ENCODE peak calls at places on chromosomes 5 and 9, in nine cellular contexts. A is hepatocyte; S is fibroblast of lung; V is CD8-positive, alpha-beta memory T cell; G is PC-3; U is tibial artery; B is aorta; W is pancreas; Y is WERI-Rb-1. T is an unnamed sample.
A peak's percentile ranks its signal among the peaks of the same experiment; 100 is the strongest.

GRCh38 chr5:40681351-40682311 is 1.9 kb downstream of the PTGER4 start:
- DNase-seq in A (peak; percentile 15), S (peak; percentile 31), V (no peak), G (no peak), U (peak; percentile 42), B (peak; percentile 81), W (peak; percentile 55), Y (peak; percentile 22), T (peak; percentile 69)

GRCh38 chr5:78699565-78700143 is 51.1 kb upstream of the LHFPL2 start:
- DNase-seq in A (peak; percentile 83), S (peak; percentile 98), V (no peak), G (peak; percentile 97), U (no peak), B (no peak), W (no peak), Y (no peak), T (no peak)

GRCh38 chr5:35823347-35823875 is 33.3 kb upstream of the IL7R start:
- DNase-seq in A (no peak), S (no peak), V (no peak), G (no peak), U (no peak), B (no peak), W (no peak), Y (no peak), T (no peak)

GRCh38 chr9:84140535-84141101 is 160.0 kb downstream of the RMI1 start:
- DNase-seq in A (peak; percentile 18), S (peak; percentile 12), V (peak; percentile 3), G (no peak), U (no peak), B (no peak), W (no peak), Y (no peak), T (no peak)

GRCh38 chr9:17837931-17838330 is 259.1 kb downstream of the SH3GL2 start:
- DNase-seq in A (no peak), S (no peak), V (no peak), G (peak; percentile 18), U (no peak), B (no peak), W (no peak), Y (no peak), T (no peak)

GRCh38 chr9:130343445-130343918 is 77.9 kb downstream of the HMCN2 start:
- DNase-seq in A (no peak), S (no peak), V (no peak), G (no peak), U (no peak), B (no peak), W (no peak), Y (peak; percentile 65), T (peak; percentile 75)

GRCh38 chr5:173454764-173455598 is 126.8 kb upstream of the STC2 start:
- DNase-seq in A (peak; percentile 65), S (peak; percentile 99), V (no peak), G (peak; percentile 99), U (peak; percentile 71), B (no peak), W (no peak), Y (no peak), T (peak; percentile 84)

GRCh38 chr5:33231214-33231710 is 209.5 kb upstream of the TARS1 start:
- DNase-seq in A (no peak), S (peak; percentile 56), V (no peak), G (no peak), U (no peak), B (no peak), W (no peak), Y (no peak), T (no peak)

GRCh38 chr9:68751556-68751955 is 46.5 kb downstream of the PIP5K1B start:
- DNase-seq in A (no peak), S (no peak), V (no peak), G (no peak), U (no peak), B (no peak), W (no peak), Y (no peak), T (no peak)

GRCh38 chr9:18684608-18685317 is 210.8 kb downstream of the ADAMTSL1 start:
- DNase-seq in A (no peak), S (no peak), V (no peak), G (no peak), U (no peak), B (no peak), W (no peak), Y (no peak), T (peak; percentile 79)

GRCh38 chr5:102796014-102796413 is 40.9 kb downstream of the PAM start:
- DNase-seq in A (no peak), S (no peak), V (no peak), G (no peak), U (no peak), B (no peak), W (no peak), Y (no peak), T (no peak)

GRCh38 chr9:115013998-115014397 is 83.6 kb upstream of the TNFSF8 start:
- DNase-seq in A (peak; percentile 86), S (peak; percentile 66), V (peak; percentile 58), G (peak; percentile 74), U (peak; percentile 57), B (peak; percentile 84), W (peak; percentile 67), Y (peak; percentile 85), T (peak; percentile 89)
- H3K27ac ChIP-seq in A (no peak overlapping the region), S (no peak overlapping the region), V (no peak overlapping the region), G (no peak overlapping the region), U (no peak overlapping the region), B (no peak overlapping the region), W (no peak overlapping the region), Y (no peak overlapping the region), T (no peak overlapping the region)

DNA sequence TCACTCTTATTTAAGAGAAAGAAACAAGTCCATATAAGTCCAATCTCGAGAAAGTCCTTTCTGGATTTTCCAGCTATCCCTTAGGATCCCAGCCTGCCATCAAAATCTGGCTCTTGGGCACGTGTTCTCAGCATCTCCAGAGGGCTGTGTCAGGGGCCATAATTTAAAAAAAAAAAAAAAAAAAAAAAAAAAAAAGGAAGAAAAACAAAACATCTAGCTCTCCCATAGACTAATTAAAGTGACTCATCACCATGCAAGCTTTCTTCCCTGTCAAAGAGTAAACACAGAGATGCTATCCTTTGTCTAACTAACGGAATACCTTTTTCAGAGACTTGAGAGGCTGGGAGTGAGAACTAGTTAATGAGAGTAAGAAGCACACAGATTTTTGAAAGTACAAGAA is 44.9 kb upstream of the MYO10 start:
- DNase-seq in A (no peak), S (no peak), V (no peak), G (peak; percentile 46), U (no peak), B (no peak), W (no peak), Y (no peak), T (no peak)
- H3K27ac ChIP-seq in A (no peak overlapping the region), S (no peak overlapping the region), V (no peak overlapping the region), G (no peak overlapping the region), U (no peak overlapping the region), B (no peak overlapping the region), W (no peak overlapping the region), Y (no peak overlapping the region), T (no peak overlapping the region)

GRCh38 chr9:80602291-80602690 is 1030.5 kb downstream of the TLE4 start:
- DNase-seq in A (no peak), S (no peak), V (no peak), G (peak; percentile 4), U (no peak), B (no peak), W (no peak), Y (no peak), T (no peak)

GRCh38 chr9:80605129-80605528 is 1033.4 kb downstream of the TLE4 start:
- DNase-seq in A (peak; percentile 39), S (peak; percentile 57), V (no peak), G (peak; percentile 49), U (no peak), B (no peak), W (no peak), Y (no peak), T (no peak)

DNA sequence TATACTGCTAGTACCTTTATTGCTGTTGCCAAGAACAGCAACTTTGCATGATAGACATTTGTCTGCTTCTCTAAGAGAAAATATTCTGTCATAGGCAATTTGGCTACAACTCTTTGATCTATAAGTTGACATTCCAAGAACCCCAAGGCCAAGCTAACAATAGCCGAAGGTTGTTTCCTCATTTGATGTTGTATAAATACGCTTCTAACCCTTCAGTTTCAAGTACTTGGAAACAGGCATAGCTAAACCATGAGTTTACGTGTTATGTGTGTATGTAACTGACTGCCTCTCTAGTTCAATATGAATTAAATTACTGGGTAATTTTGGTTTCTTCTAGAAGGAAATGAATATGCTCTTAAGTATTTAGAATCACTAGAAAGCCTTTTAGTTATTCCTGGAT is 1034.0 kb downstream of the TLE4 start:
- DNase-seq in A (no peak), S (peak; percentile 74), V (no peak), G (no peak), U (no peak), B (no peak), W (no peak), Y (no peak), T (no peak)
- H3K27ac ChIP-seq in A (no peak overlapping the region), S (no peak overlapping the region), V (no peak overlapping the region), G (no peak overlapping the region), U (no peak overlapping the region), B (no peak overlapping the region), W (no peak overlapping the region), Y (peak overlapping the region; percentile 30), T (no peak overlapping the region)

DNA sequence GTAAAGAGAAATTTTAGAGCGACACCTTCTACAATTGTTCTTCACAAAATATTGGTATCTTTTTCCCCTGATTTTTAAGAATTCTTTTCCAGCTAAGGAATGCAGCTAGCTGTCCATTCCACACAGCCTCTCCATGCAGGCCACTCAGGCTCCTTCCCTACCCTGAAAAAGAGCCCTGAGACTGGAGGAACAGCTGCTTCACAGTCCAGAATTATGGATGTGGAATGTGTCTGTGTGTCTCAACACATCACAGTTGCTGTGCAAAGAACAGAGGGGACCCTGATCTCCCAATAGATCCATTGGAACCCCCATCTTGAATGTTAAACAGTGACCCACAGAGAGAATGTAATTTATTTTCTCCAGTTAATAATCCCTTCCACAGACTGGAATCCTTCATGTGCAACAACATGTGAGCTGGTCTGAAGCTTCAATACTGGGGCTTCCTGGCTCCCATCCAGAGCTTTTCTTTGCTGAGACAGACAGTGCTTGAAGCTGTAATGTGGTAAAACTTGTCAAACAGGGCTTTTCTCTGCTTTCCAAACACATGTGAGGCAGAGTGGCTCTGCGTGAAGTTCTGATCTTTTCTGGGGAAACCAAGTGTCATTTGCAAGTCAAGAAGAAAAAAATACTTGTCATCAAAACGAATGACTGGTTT is 53.3 kb upstream of the SMC5 start:
- DNase-seq in A (peak; percentile 50), S (no peak), V (no peak), G (peak; percentile 60), U (no peak), B (no peak), W (no peak), Y (no peak), T (peak; percentile 70)
- H3K27ac ChIP-seq in A (peak overlapping the region; percentile 3), S (no peak overlapping the region), V (no peak overlapping the region), G (no peak overlapping the region), U (no peak overlapping the region), B (no peak overlapping the region), W (no peak overlapping the region), Y (no peak overlapping the region), T (no peak overlapping the region)

GRCh38 chr5:157481255-157481654 is 21.2 kb downstream of the NIPAL4 start:
- DNase-seq in A (no peak), S (no peak), V (no peak), G (no peak), U (no peak), B (no peak), W (no peak), Y (no peak), T (no peak)
- H3K27ac ChIP-seq in A (no peak overlapping the region), S (no peak overlapping the region), V (no peak overlapping the region), G (no peak overlapping the region), U (no peak overlapping the region), B (no peak overlapping the region), W (no peak overlapping the region), Y (no peak overlapping the region), T (no peak overlapping the region)

GRCh38 chr5:157384971-157385709 is 74.9 kb upstream of the NIPAL4 start:
- DNase-seq in A (peak; percentile 72), S (peak; percentile 100), V (no peak), G (peak; percentile 98), U (peak; percentile 75), B (peak; percentile 87), W (no peak), Y (no peak), T (peak; percentile 91)
- H3K27ac ChIP-seq in A (peak overlapping the region; percentile 76), S (peak overlapping the region; percentile 51), V (no peak overlapping the region), G (peak overlapping the region; percentile 71), U (peak overlapping the region; percentile 89), B (peak overlapping the region; percentile 96), W (no peak overlapping the region), Y (no peak overlapping the region), T (peak overlapping the region; percentile 84)